ENCODE peak calls at places on chromosomes 1 and 21, in four cellular contexts. One of them, this sample, is unnamed.
A peak's percentile ranks its signal among the peaks of the same experiment; 100 is the strongest.

GRCh38 chr1:3695326-3696217 is 43.3 kb downstream of the TP73 start:
- DNase-seq in IMR-90: peak; percentile 4
- DNase-seq in mesendoderm: peak; percentile 60
- DNase-seq in neuronal stem cell: peak; percentile 49
- DNase-seq in this sample: peak; percentile 34

GRCh38 chr21:45279446-45280177 is 8.1 kb downstream of the POFUT2 start:
- DNase-seq in IMR-90: no peak
- DNase-seq in mesendoderm: no peak
- DNase-seq in neuronal stem cell: no peak
- DNase-seq in this sample: no peak

GRCh38 chr21:44347911-44348451 is 5.4 kb upstream of the TRPM2 start:
- DNase-seq in IMR-90: no peak
- DNase-seq in mesendoderm: no peak
- DNase-seq in neuronal stem cell: no peak
- DNase-seq in this sample: no peak

GRCh38 chr1:32681501-32681900 is 21.1 kb downstream of the SYNC start:
- DNase-seq in IMR-90: peak; percentile 28
- DNase-seq in mesendoderm: no peak
- DNase-seq in neuronal stem cell: no peak
- DNase-seq in this sample: no peak

GRCh38 chr1:222950892-222951291 is 136.1 kb downstream of the DISP1 start:
- DNase-seq in IMR-90: no peak
- DNase-seq in mesendoderm: no peak
- DNase-seq in neuronal stem cell: no peak
- DNase-seq in this sample: no peak

GRCh38 chr1:18230840-18231239 is 123.2 kb downstream of the IGSF21 start:
- DNase-seq in IMR-90: no peak
- DNase-seq in mesendoderm: no peak
- DNase-seq in neuronal stem cell: no peak
- DNase-seq in this sample: no peak

GRCh38 chr1:229148041-229148671 is 122.8 kb upstream of the RAB4A start:
- DNase-seq in IMR-90: no peak
- DNase-seq in mesendoderm: peak; percentile 82
- DNase-seq in neuronal stem cell: no peak
- DNase-seq in this sample: peak; percentile 40

GRCh38 chr1:2059290-2059953 is 9.2 kb downstream of the PRKCZ start:
- DNase-seq in IMR-90: no peak
- DNase-seq in mesendoderm: no peak
- DNase-seq in neuronal stem cell: no peak
- DNase-seq in this sample: no peak

GRCh38 chr1:233549917-233550316 is 64.0 kb upstream of the KCNK1 start:
- DNase-seq in IMR-90: no peak
- DNase-seq in mesendoderm: no peak
- DNase-seq in neuronal stem cell: no peak
- DNase-seq in this sample: no peak

GRCh38 chr1:115898020-115898419 is 57.1 kb upstream of the NHLH2 start:
- DNase-seq in IMR-90: no peak
- DNase-seq in mesendoderm: no peak
- DNase-seq in neuronal stem cell: no peak
- DNase-seq in this sample: no peak

GRCh38 chr1:221718391-221719277 is 23.3 kb downstream of the DUSP10 start:
- DNase-seq in IMR-90: peak; percentile 94
- DNase-seq in mesendoderm: peak; percentile 12
- DNase-seq in neuronal stem cell: no peak
- DNase-seq in this sample: peak; percentile 85

GRCh38 chr1:175822575-175822974 is 79.2 kb upstream of the TNR start:
- DNase-seq in IMR-90: peak; percentile 46
- DNase-seq in mesendoderm: no peak
- DNase-seq in neuronal stem cell: no peak
- DNase-seq in this sample: peak; percentile 73
- H2BK5ac ChIP-seq in IMR-90: no peak overlapping the region
- H2BK5ac ChIP-seq in mesendoderm: no peak overlapping the region
- H2BK5ac ChIP-seq in neuronal stem cell: no peak overlapping the region
- H2BK5ac ChIP-seq in this sample: no peak overlapping the region

GRCh38 chr1:66337249-66337648 is 196.7 kb upstream of the SGIP1 start:
- DNase-seq in IMR-90: no peak
- DNase-seq in mesendoderm: no peak
- DNase-seq in neuronal stem cell: no peak
- DNase-seq in this sample: no peak

GRCh38 chr1:66335859-66336640 is 197.9 kb upstream of the SGIP1 start:
- DNase-seq in IMR-90: peak; percentile 61
- DNase-seq in mesendoderm: peak; percentile 42
- DNase-seq in neuronal stem cell: no peak
- DNase-seq in this sample: peak; percentile 92

GRCh38 chr1:66334311-66334710 is 199.6 kb upstream of the SGIP1 start:
- DNase-seq in IMR-90: no peak
- DNase-seq in mesendoderm: no peak
- DNase-seq in neuronal stem cell: no peak
- DNase-seq in this sample: no peak

GRCh38 chr1:66335125-66335524 is 198.8 kb upstream of the SGIP1 start:
- DNase-seq in IMR-90: no peak
- DNase-seq in mesendoderm: no peak
- DNase-seq in neuronal stem cell: no peak
- DNase-seq in this sample: no peak

DNA sequence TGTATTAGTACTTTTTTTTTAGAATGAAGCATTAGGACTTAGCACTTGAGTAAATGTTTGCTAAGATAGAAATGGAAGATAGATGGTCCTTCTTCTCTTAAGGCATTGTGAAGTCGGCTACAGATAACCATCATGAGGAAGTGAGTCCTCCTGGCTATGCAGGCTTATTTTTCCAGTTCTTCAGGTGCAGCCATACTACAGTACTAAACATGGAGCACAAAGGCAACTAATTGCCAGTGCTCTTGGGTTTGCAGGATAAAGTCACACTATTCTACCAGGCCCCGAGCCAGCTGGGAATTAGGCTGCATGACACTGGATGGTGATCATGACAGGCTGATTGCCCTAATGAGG is 197.3 kb upstream of the SGIP1 start:
- DNase-seq in IMR-90: no peak
- DNase-seq in mesendoderm: no peak
- DNase-seq in neuronal stem cell: no peak
- DNase-seq in this sample: no peak
- H2BK5ac ChIP-seq in IMR-90: no peak overlapping the region
- H2BK5ac ChIP-seq in mesendoderm: no peak overlapping the region
- H2BK5ac ChIP-seq in neuronal stem cell: no peak overlapping the region
- H2BK5ac ChIP-seq in this sample: no peak overlapping the region

DNA sequence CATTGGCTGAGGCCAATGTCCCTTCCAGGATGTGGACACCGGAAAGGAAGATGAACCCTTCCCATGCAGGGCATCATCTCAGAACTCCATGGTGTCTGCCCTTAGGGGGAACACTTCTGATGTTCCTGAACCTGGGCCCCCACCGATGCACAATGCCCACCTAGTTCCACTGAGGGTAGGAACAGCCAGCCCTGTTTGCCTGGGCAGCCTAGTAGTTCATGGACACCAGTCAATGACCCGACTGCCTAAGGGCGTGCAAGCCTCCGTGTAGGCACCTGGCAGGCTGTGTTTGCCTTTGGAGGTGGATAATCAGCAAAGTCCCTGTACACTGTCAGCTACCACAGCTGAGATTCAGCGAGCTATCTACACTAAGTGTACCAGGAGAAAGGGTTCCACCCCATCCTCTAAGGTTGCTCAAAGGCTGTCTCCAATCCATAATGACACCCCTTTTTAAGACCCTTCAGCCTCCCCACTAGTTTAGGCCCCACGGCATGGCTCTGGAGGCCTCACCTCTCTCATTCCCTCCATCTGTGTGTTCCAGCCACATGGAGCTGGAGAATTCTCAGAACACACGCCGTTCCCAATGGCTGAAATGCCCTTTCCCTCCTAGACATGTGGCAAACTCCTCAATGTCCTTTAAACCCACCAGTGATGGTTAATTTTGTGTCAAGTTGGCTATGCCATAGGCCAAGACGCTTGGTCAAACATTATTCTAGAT is 124.8 kb upstream of the EDN2 start:
- DNase-seq in IMR-90: no peak
- DNase-seq in mesendoderm: no peak
- DNase-seq in neuronal stem cell: no peak
- DNase-seq in this sample: no peak
- H2BK5ac ChIP-seq in IMR-90: no peak overlapping the region
- H2BK5ac ChIP-seq in mesendoderm: no peak overlapping the region
- H2BK5ac ChIP-seq in neuronal stem cell: no peak overlapping the region
- H2BK5ac ChIP-seq in this sample: no peak overlapping the region

DNA sequence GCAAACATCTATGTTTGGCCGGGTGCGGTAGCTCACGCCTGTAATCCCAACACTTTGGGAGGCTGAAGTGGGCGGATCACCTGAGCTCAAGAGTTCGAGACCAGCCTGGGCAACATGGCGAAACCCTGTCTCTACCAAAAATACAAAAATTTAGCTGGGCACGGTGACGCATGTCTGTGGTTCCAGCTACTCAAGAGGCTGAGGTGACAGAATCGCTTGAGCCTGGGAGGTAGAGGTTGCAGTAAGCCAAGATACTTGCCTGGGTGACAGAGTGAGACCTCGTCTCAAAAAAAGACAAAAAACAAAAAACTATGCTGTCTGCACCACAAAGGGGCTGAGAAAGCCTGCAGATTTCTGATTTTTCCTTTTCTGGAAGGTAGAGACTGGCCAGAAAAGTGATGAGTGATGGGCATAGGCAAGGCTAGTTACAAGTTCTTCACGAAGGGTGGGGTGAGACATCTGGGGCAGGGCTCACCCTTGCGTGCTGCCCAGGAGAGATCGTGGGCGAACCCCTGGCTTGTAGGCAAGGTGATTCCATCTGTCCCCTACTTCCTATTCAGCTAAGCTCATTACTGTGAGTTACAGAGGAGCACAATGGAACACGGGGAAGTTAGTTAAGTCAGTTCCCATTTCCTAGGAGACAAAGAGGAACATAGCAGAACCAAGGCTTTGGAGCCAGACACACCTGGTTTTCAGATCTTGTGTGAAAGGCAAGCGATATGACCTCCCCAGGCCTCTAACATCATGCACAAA is 3.2 kb downstream of the SLC2A1 start:
- DNase-seq in IMR-90: no peak
- DNase-seq in mesendoderm: no peak
- DNase-seq in neuronal stem cell: no peak
- DNase-seq in this sample: no peak
- H2BK5ac ChIP-seq in IMR-90: peak overlapping the region; percentile 39
- H2BK5ac ChIP-seq in mesendoderm: no peak overlapping the region
- H2BK5ac ChIP-seq in neuronal stem cell: no peak overlapping the region
- H2BK5ac ChIP-seq in this sample: no peak overlapping the region

GRCh38 chr1:157158967-157159366 is 20.8 kb upstream of the ETV3 start:
- DNase-seq in IMR-90: no peak
- DNase-seq in mesendoderm: no peak
- DNase-seq in neuronal stem cell: no peak
- DNase-seq in this sample: no peak

GRCh38 chr1:157161901-157162300 is 23.7 kb upstream of the ETV3 start:
- DNase-seq in IMR-90: no peak
- DNase-seq in mesendoderm: peak; percentile 91
- DNase-seq in neuronal stem cell: no peak
- DNase-seq in this sample: no peak

GRCh38 chr1:157166581-157166980 is 28.4 kb upstream of the ETV3 start:
- DNase-seq in IMR-90: no peak
- DNase-seq in mesendoderm: no peak
- DNase-seq in neuronal stem cell: no peak
- DNase-seq in this sample: no peak

GRCh38 chr1:157163273-157164127 is 25.3 kb upstream of the ETV3 start:
- DNase-seq in IMR-90: peak; percentile 48
- DNase-seq in mesendoderm: peak; percentile 93
- DNase-seq in neuronal stem cell: peak; percentile 79
- DNase-seq in this sample: peak; percentile 61

DNA sequence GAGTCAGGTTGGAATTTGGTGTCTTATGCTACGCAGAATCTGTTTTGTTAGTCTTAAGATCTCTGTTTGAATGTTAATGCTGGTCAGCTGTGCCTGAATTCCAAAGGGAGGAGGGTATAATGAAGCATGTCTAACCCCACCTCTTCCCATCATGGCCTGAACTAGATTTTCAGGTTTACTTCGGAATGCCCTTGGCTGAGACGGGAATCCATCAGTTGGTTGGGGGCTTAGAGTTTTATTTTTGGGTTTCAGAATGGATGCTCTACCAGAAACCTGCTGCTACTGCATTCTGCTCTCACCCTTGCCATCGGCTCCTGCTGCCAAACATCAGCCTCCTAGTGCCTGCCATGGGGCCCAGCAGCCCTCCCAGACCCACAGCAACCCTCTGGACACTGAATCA is 24.1 kb upstream of the ETV3 start:
- DNase-seq in IMR-90: no peak
- DNase-seq in mesendoderm: peak; percentile 84
- DNase-seq in neuronal stem cell: no peak
- DNase-seq in this sample: no peak
- H2BK5ac ChIP-seq in IMR-90: no peak overlapping the region
- H2BK5ac ChIP-seq in mesendoderm: peak overlapping the region; percentile 75
- H2BK5ac ChIP-seq in neuronal stem cell: no peak overlapping the region
- H2BK5ac ChIP-seq in this sample: no peak overlapping the region

DNA sequence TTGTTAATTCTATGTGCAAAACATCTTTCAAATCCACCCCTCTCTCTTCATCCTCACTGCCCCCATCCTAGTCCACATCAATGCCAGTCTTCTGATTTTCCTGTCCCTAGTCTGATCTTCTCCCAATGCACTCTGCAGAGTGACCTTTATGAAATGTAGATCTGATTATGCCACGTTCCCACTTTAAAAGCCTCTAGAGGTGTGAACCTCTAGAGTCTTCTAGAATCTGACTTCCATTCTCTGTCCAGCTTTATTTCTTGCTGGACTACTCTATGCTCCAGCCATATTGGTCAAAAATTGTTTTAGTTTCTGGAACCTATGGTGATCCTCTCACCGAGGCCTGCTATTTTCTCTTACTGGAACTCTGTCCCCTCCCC is 32.5 kb downstream of the ZNF648 start:
- DNase-seq in IMR-90: no peak
- DNase-seq in mesendoderm: no peak
- DNase-seq in neuronal stem cell: no peak
- DNase-seq in this sample: no peak
- H2BK5ac ChIP-seq in IMR-90: no peak overlapping the region
- H2BK5ac ChIP-seq in mesendoderm: no peak overlapping the region
- H2BK5ac ChIP-seq in neuronal stem cell: no peak overlapping the region
- H2BK5ac ChIP-seq in this sample: no peak overlapping the region

DNA sequence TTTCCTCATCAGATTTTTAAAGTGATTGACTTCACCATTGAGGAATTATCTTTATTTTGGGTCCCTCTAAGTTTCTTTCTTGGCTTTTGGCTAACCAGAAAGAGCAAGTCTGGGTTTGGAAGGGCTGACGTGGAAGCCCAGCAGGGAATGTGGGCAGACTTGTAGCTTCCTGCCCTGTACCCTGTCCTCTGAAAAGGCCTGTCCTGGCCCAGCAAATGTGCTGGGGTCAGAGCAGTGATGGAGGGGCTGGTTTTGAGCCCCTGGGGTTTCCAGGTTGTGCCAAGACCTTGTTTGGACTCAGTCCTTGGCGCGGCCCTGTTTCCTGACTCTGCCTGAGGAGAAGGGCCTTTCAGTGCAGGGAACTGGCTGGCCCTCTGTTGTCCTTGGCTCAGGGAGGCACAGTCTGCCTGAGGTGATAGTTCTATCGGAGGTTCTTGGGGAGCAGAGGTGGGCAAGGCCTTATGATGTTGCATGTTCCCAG is 72.1 kb downstream of the UCK2 start:
- DNase-seq in IMR-90: peak; percentile 23
- DNase-seq in mesendoderm: no peak
- DNase-seq in neuronal stem cell: no peak
- DNase-seq in this sample: no peak
- H2BK5ac ChIP-seq in IMR-90: peak overlapping the region; percentile 99
- H2BK5ac ChIP-seq in mesendoderm: no peak overlapping the region
- H2BK5ac ChIP-seq in neuronal stem cell: no peak overlapping the region
- H2BK5ac ChIP-seq in this sample: peak overlapping the region; percentile 60

This sample was measured in mesenchymal stem cell.